ENCODE peak calls at places on chromosomes 4 and X, in four cellular contexts. O, E, Z and R are unnamed samples.
A peak's percentile ranks its signal among the peaks of the same experiment; 100 is the strongest.

GRCh38 chr4:71288875-71289274 is 49.9 kb upstream of the SLC4A4 start:
- DNase-seq in O (no peak), E (no peak), Z (no peak), R (no peak)

GRCh38 chrX:133482345-133483041 is 67.2 kb upstream of the GPC4 start:
- DNase-seq in O (no peak), E (no peak), Z (no peak), R (no peak)

GRCh38 chr4:168220893-168221292 is 97.7 kb downstream of the DDX60 start:
- DNase-seq in O (no peak), E (no peak), Z (no peak), R (no peak)

GRCh38 chrX:130741584-130741983 is 161.4 kb downstream of the ENOX2 start:
- DNase-seq in O (no peak), E (no peak), Z (no peak), R (no peak)

GRCh38 chr4:71944956-71945355 is 86.8 kb upstream of the NPFFR2 start:
- DNase-seq in O (no peak), E (no peak), Z (no peak), R (no peak)

GRCh38 chr4:42237010-42237409 is 84.6 kb upstream of the BEND4 start:
- DNase-seq in O (no peak), E (no peak), Z (no peak), R (no peak)

GRCh38 chrX:39814391-39814790 is 283.4 kb downstream of the BCOR start:
- DNase-seq in O (no peak), E (no peak), Z (no peak), R (no peak)

GRCh38 chr4:25457053-25457715 is 80.1 kb downstream of the ANAPC4 start:
- DNase-seq in O (no peak), E (no peak), Z (no peak), R (no peak)

GRCh38 chrX:104141087-104141760 is 15.6 kb downstream of the SLC25A53 start:
- DNase-seq in O (no peak), E (no peak), Z (no peak), R (no peak)

GRCh38 chr4:150244600-150244999 is 166.4 kb downstream of the DCLK2 start:
- DNase-seq in O (no peak), E (no peak), Z (no peak), R (no peak)

GRCh38 chr4:95398217-95398616 is 150.6 kb downstream of the UNC5C start:
- DNase-seq in O (no peak), E (no peak), Z (no peak), R (no peak)

GRCh38 chr4:81473086-81473396 is 1.3 kb upstream of the RASGEF1B start:
- DNase-seq in O (no peak), E (no peak), Z (no peak), R (no peak)

GRCh38 chr4:186015212-186015817 is 53.6 kb upstream of the TLR3 start:
- DNase-seq in O (no peak), E (no peak), Z (no peak), R (no peak)

GRCh38 chrX:88863726-88864125 is 116.7 kb downstream of the CPXCR1 start:
- DNase-seq in O (no peak), E (no peak), Z (no peak), R (no peak)

GRCh38 chrX:16212024-16212423 is 44.7 kb downstream of the MAGEB17 start:
- DNase-seq in O (no peak), E (no peak), Z (no peak), R (no peak)

GRCh38 chr4:21858971-21859370 is 89.6 kb downstream of the KCNIP4 start:
- DNase-seq in O (no peak), E (no peak), Z (no peak), R (no peak)

GRCh38 chr4:87406462-87406861 is 15.5 kb upstream of the HSD17B11 start:
- DNase-seq in O (no peak), E (no peak), Z (no peak), R (no peak)

GRCh38 chr4:78311306-78311705 is 240.3 kb upstream of the ANXA3 start:
- DNase-seq in O (no peak), E (no peak), Z (no peak), R (no peak)

GRCh38 chr4:78313754-78314120 is 237.8 kb upstream of the ANXA3 start:
- DNase-seq in O (no peak), E (no peak), Z (no peak), R (no peak)

GRCh38 chr4:78310056-78310731 is 241.4 kb upstream of the ANXA3 start:
- DNase-seq in O (no peak), E (no peak), Z (no peak), R (no peak)

GRCh38 chr4:78310732-78311100 is 240.9 kb upstream of the ANXA3 start:
- DNase-seq in O (no peak), E (no peak), Z (no peak), R (no peak)

GRCh38 chr4:78312989-78313753 is 238.4 kb upstream of the ANXA3 start:
- DNase-seq in O (no peak), E (no peak), Z (no peak), R (no peak)
- TF ChIP-seq SUZ12 in O (no peak), E (no peak), Z (no peak), R (no peak)

GRCh38 chrX:44876076-44876475 is 3.1 kb downstream of the KDM6A start:
- DNase-seq in O (no peak), E (no peak), Z (no peak), R (no peak)

GRCh38 chrX:44874481-44875184 is 1.6 kb downstream of the KDM6A start:
- DNase-seq in O (no peak), E (no peak), Z (no peak), R (no peak)

GRCh38 chrX:44873415-44874270 is 655 bp downstream of the KDM6A start:
- DNase-seq in O (no peak), E (no peak), Z (no peak), R (no peak)

GRCh38 chrX:44876767-44877166 is 3.8 kb downstream of the KDM6A start:
- DNase-seq in O (no peak), E (no peak), Z (no peak), R (no peak)

DNA sequence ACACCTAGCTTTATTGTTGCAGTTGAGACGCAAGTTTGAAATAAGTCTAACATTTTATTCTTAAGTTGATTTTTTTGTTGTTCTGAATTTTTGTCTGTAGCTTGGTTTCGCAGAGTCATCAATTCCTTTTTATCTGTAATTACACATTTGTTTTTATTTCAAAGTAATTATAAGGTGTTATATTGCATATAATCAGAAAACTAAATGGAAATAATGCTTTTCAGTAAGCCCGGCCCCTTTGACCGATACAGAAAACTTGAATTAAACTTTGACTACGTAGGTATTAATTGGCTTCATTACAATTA is 2.1 kb downstream of the KDM6A start:
- DNase-seq in O (no peak), E (no peak), Z (no peak), R (no peak)
- H3K9ac ChIP-seq in O (peak overlapping the region; percentile 91), E (no peak overlapping the region), Z (peak overlapping the region; percentile 87), R (peak overlapping the region; percentile 53)

GRCh38 chrX:78307665-78308064 is 19.7 kb downstream of the CYSLTR1 start:
- DNase-seq in O (no peak), E (no peak), Z (no peak), R (no peak)
- H3K4me1 ChIP-seq in O (no peaks in the 10 kb centered on the region), E (no peaks in the 10 kb centered on the region), Z (no peaks in the 10 kb centered on the region), R (no peaks in the 10 kb centered on the region)

DNA sequence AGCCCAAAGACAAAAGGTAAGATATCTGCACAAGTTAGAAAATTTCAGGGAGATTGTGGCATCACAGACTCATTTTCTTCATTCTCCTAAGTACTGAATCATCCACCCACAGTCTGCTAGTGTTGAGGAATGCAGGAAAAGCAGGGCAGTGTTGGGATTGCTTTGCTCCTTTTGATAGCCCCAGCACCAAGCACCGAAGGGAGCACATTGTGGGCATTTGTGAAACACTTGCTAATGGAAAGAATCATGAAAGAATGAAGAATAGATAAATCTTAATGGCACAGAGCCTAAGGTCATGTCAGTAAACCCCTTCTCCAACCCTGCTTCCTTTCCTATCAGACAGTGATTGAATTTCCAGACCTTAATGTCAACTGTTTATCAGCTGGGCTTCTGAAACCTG is 103.1 kb upstream of the GPRIN3 start:
- DNase-seq in O (no peak), E (no peak), Z (no peak), R (no peak)
- TF ChIP-seq SUZ12 in O (no peak), E (no peak), Z (no peak), R (no peak)

GRCh38 chr4:2059034-2059725 is at the start of gene NAT8L:
- DNase-seq in O (no peak), E (no peak), Z (no peak), R (no peak)
- H3K9ac ChIP-seq in O (no peak within 1 kb of the TSS), E (peak within 1 kb of the TSS; percentile 53), Z (no peak within 1 kb of the TSS), R (peak within 1 kb of the TSS; percentile 76)